ENCODE peak calls at places on chromosomes 6 and 20, in nine cellular contexts. One of them, this sample, is unnamed.

GRCh38 chr6:125267806-125268523 is 33.8 kb downstream of the HDDC2 start:
- DNase-seq in stomach: no peak
- DNase-seq in NB4: peak
- DNase-seq in prostate gland: no peak
- DNase-seq in H54: no peak
- DNase-seq in HCT116: no peak
- DNase-seq in upper lobe of left lung: no peak
- DNase-seq in ovary: no peak
- DNase-seq in IMR-90: no peak
- DNase-seq in this sample: no peak

GRCh38 chr6:134593887-134594286 is 276.0 kb upstream of the SGK1 start:
- DNase-seq in NB4: peak
- DNase-seq in H54: no peak
- DNase-seq in upper lobe of left lung: peak
- DNase-seq in ovary: no peak
- DNase-seq in HCT116: no peak
- DNase-seq in stomach: no peak
- DNase-seq in prostate gland: no peak
- DNase-seq in IMR-90: no peak
- DNase-seq in this sample: no peak

GRCh38 chr6:24227556-24227955 is 101.5 kb downstream of the NRSN1 start:
- DNase-seq in prostate gland: no peak
- DNase-seq in ovary: no peak
- DNase-seq in NB4: no peak
- DNase-seq in HCT116: no peak
- DNase-seq in H54: no peak
- DNase-seq in upper lobe of left lung: no peak
- DNase-seq in stomach: no peak
- DNase-seq in IMR-90: no peak
- DNase-seq in this sample: no peak

GRCh38 chr6:111722220-111722731 is 116.6 kb upstream of the TRAF3IP2 start:
- DNase-seq in stomach: no peak
- DNase-seq in prostate gland: no peak
- DNase-seq in HCT116: no peak
- DNase-seq in IMR-90: peak
- DNase-seq in ovary: no peak
- DNase-seq in NB4: peak
- DNase-seq in H54: no peak
- DNase-seq in upper lobe of left lung: no peak
- DNase-seq in this sample: no peak

GRCh38 chr6:33727126-33727525 is 15.6 kb upstream of the UQCC2 start:
- DNase-seq in NB4: no peak
- DNase-seq in upper lobe of left lung: no peak
- DNase-seq in H54: no peak
- DNase-seq in ovary: no peak
- DNase-seq in HCT116: no peak
- DNase-seq in prostate gland: no peak
- DNase-seq in stomach: no peak
- DNase-seq in IMR-90: no peak
- DNase-seq in this sample: no peak

GRCh38 chr6:56073315-56073714 is 174.1 kb downstream of the COL21A1 start:
- DNase-seq in H54: no peak
- DNase-seq in NB4: no peak
- DNase-seq in ovary: no peak
- DNase-seq in IMR-90: no peak
- DNase-seq in stomach: no peak
- DNase-seq in upper lobe of left lung: no peak
- DNase-seq in prostate gland: no peak
- DNase-seq in HCT116: no peak
- DNase-seq in this sample: no peak

GRCh38 chr6:128327890-128328289 is 192.5 kb downstream of the PTPRK start:
- DNase-seq in ovary: no peak
- DNase-seq in upper lobe of left lung: no peak
- DNase-seq in prostate gland: no peak
- DNase-seq in H54: no peak
- DNase-seq in HCT116: peak
- DNase-seq in NB4: peak
- DNase-seq in stomach: no peak
- DNase-seq in IMR-90: peak
- DNase-seq in this sample: peak

GRCh38 chr20:11807070-11807741 is 110.5 kb upstream of the BTBD3 start:
- DNase-seq in stomach: no peak
- DNase-seq in H54: peak
- DNase-seq in IMR-90: peak
- DNase-seq in prostate gland: no peak
- DNase-seq in NB4: no peak
- DNase-seq in upper lobe of left lung: no peak
- DNase-seq in ovary: no peak
- DNase-seq in HCT116: no peak
- DNase-seq in this sample: no peak

GRCh38 chr20:9686455-9686854 is 152.4 kb downstream of the PAK5 start:
- DNase-seq in HCT116: no peak
- DNase-seq in prostate gland: no peak
- DNase-seq in NB4: no peak
- DNase-seq in H54: no peak
- DNase-seq in stomach: no peak
- DNase-seq in IMR-90: no peak
- DNase-seq in upper lobe of left lung: no peak
- DNase-seq in ovary: no peak
- DNase-seq in this sample: no peak

DNA sequence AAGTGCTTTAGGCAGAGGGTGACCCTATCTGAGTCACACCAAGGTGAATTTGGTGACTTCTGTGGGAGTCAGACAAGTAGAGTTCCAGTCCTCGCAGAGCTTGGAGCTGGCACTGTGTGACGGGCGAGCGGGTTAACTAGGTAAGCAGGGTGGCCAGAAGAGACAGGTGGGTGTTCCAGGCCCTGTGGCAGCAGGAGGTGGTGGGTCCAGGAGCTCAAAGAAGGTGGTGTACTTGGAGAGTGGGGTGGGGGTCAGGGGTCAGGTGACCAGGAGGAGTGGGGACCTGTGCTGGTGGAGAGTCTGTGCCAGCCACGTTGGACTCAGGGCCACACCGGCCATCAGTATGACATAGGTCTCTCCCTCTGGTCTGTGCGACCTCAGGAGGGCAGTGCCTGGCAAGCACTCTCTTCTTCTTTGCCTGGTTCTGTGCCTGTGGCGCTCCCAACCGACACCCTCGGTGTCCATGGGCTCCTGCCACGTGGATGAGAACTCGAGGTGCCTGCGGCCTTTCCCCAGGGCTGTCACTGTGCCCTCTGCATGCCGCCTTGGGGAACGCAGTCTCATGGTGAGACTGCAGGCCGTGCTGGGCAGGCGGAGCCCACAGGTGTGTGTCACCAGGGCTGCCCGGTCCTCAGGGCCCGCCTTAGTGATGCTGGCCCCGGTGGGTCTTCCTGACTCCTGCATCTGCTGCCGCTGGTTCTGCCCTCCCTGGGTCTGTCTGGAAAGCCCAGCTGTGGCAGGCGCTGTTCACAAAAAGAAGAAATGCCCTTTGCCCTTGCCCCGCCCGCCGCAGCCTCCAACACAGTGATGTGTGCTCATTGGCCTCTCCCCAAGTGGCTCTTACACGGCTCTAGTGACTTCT is 1.6 kb downstream of the MRGBP start:
- DNase-seq in prostate gland: no peak
- DNase-seq in stomach: peak
- DNase-seq in ovary: no peak
- DNase-seq in HCT116: no peak
- DNase-seq in upper lobe of left lung: no peak
- DNase-seq in NB4: no peak
- DNase-seq in IMR-90: no peak
- DNase-seq in H54: no peak
- DNase-seq in this sample: no peak
- TF ChIP-seq POLR2A in prostate gland: no peak
- TF ChIP-seq POLR2A in stomach: no peak
- TF ChIP-seq POLR2A in ovary: no peak
- TF ChIP-seq POLR2A in HCT116: no peak
- TF ChIP-seq POLR2A in upper lobe of left lung: no peak
- TF ChIP-seq POLR2A in NB4: no peak
- TF ChIP-seq POLR2A in IMR-90: no peak
- TF ChIP-seq POLR2A in H54: no peak
- TF ChIP-seq POLR2A in this sample: no peak

DNA sequence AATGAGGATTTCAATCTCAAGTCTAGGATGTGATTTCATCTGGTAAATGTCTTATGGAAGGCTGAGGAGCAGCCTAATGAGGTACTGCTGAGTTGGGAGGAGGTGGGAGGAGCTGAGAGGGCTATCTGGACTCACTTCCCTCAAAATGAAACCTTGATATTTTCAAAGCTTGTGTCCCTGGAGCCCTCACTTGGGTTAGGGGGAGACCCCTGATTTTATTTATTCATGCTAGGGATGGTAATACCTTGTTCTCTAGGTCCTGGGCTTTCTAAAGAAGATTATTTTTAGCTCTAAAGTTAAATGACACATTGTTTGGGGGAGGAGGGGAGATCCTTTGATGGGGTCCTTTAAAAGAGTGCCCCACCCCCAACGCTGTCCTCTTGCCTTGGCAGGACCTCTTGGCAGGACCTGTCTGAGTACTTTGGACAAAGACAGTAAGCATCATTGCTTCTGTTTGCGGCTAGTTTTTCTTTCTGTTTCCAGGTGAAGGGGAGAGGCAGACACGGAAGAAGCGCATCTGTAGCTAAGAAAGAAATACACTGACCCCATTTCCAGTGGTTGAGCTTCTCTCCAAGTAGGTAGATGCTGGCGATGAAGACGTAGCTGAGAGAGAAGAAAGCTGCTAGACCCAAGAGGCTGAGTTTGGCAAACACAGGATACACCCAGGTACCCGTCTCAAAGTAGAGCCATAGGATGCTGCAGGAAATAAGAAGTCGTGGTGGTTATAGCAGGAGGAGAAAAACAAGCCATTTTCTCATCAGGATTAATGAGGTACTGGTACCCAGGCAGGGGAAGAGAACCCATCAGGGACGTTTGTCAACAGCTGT is 55.6 kb downstream of the ADTRP start:
- DNase-seq in prostate gland: no peak
- DNase-seq in HCT116: no peak
- DNase-seq in upper lobe of left lung: no peak
- DNase-seq in H54: no peak
- DNase-seq in stomach: no peak
- DNase-seq in ovary: no peak
- DNase-seq in IMR-90: no peak
- DNase-seq in NB4: no peak
- DNase-seq in this sample: no peak
- TF ChIP-seq POLR2A in prostate gland: no peak
- TF ChIP-seq POLR2A in HCT116: no peak
- TF ChIP-seq POLR2A in upper lobe of left lung: no peak
- TF ChIP-seq POLR2A in H54: no peak
- TF ChIP-seq POLR2A in stomach: no peak
- TF ChIP-seq POLR2A in ovary: no peak
- TF ChIP-seq POLR2A in IMR-90: no peak
- TF ChIP-seq POLR2A in NB4: no peak
- TF ChIP-seq POLR2A in this sample: no peak

GRCh38 chr6:44062771-44063560 is 64.3 kb downstream of the MRPL14 start:
- DNase-seq in HCT116: no peak
- DNase-seq in NB4: peak
- DNase-seq in upper lobe of left lung: peak
- DNase-seq in H54: no peak
- DNase-seq in stomach: peak
- DNase-seq in prostate gland: no peak
- DNase-seq in ovary: no peak
- DNase-seq in IMR-90: no peak
- DNase-seq in this sample: no peak

GRCh38 chr6:44064948-44065272 is 62.3 kb downstream of the MRPL14 start:
- DNase-seq in prostate gland: no peak
- DNase-seq in IMR-90: no peak
- DNase-seq in H54: no peak
- DNase-seq in upper lobe of left lung: no peak
- DNase-seq in NB4: no peak
- DNase-seq in stomach: no peak
- DNase-seq in ovary: no peak
- DNase-seq in HCT116: no peak
- DNase-seq in this sample: no peak

GRCh38 chr6:44065443-44066115 is 61.7 kb downstream of the MRPL14 start:
- DNase-seq in HCT116: no peak
- DNase-seq in H54: no peak
- DNase-seq in stomach: no peak
- DNase-seq in NB4: no peak
- DNase-seq in IMR-90: peak
- DNase-seq in upper lobe of left lung: no peak
- DNase-seq in prostate gland: no peak
- DNase-seq in ovary: no peak
- DNase-seq in this sample: no peak

GRCh38 chr6:44063561-44064059 is 63.6 kb downstream of the MRPL14 start:
- DNase-seq in NB4: no peak
- DNase-seq in prostate gland: no peak
- DNase-seq in HCT116: no peak
- DNase-seq in IMR-90: no peak
- DNase-seq in stomach: no peak
- DNase-seq in ovary: no peak
- DNase-seq in H54: no peak
- DNase-seq in upper lobe of left lung: no peak
- DNase-seq in this sample: no peak

DNA sequence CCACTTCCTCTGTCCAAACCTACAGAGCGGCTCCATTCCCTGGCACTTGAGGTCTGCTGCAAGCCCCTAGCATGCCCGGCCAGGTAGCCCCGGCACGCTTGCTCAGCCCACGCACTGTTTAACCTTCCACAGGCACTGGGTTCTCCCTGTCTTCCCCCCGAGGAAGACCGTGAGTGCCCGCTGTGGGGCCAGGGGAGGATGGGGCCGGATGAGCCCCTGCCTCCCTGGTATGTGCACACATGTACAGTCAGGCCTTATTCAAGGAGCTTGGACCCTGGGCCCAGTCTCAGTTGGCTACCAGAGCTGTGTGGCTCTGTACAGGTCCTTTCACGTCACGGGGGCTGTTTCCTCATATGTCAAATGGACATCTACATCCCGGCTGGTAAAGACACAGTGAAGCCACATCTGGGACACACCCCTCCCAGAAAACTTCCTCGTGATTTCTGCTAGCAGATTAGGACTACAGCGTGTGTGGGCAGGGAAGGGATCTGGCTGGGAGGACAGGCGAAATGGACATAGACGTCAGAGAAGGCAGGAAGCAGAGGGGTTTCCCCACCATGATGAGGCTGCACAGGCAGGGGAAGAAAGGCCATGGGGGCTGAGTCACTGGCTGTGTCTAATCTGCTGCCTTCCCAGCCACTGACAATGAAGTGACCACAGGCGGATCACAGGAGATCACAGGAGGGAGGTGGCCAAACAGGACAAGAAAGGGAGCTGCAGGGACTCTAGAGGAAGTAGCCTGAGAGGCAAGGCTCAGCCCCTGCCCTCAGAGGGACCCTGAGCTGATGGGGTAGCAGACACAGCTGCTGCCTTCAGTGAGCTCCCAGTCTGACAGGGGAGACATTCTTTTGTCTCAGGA is 62.9 kb downstream of the MRPL14 start:
- DNase-seq in upper lobe of left lung: peak
- DNase-seq in stomach: peak
- DNase-seq in IMR-90: peak
- DNase-seq in H54: peak
- DNase-seq in NB4: peak
- DNase-seq in HCT116: no peak
- DNase-seq in prostate gland: no peak
- DNase-seq in ovary: no peak
- DNase-seq in this sample: no peak
- TF ChIP-seq POLR2A in upper lobe of left lung: no peak
- TF ChIP-seq POLR2A in stomach: no peak
- TF ChIP-seq POLR2A in IMR-90: peak
- TF ChIP-seq POLR2A in H54: no peak
- TF ChIP-seq POLR2A in NB4: no peak
- TF ChIP-seq POLR2A in HCT116: no peak
- TF ChIP-seq POLR2A in prostate gland: peak
- TF ChIP-seq POLR2A in ovary: no peak
- TF ChIP-seq POLR2A in this sample: peak

GRCh38 chr6:32195902-32196681 is 3.6 kb upstream of the GPSM3 start:
- DNase-seq in NB4: peak
- DNase-seq in HCT116: peak
- DNase-seq in stomach: peak
- DNase-seq in ovary: peak
- DNase-seq in IMR-90: peak
- DNase-seq in H54: peak
- DNase-seq in upper lobe of left lung: peak
- DNase-seq in prostate gland: peak
- DNase-seq in this sample: peak
- TF ChIP-seq POLR2A in NB4: peak
- TF ChIP-seq POLR2A in HCT116: peak
- TF ChIP-seq POLR2A in stomach: peak
- TF ChIP-seq POLR2A in ovary: peak
- TF ChIP-seq POLR2A in IMR-90: peak
- TF ChIP-seq POLR2A in H54: peak
- TF ChIP-seq POLR2A in upper lobe of left lung: peak
- TF ChIP-seq POLR2A in prostate gland: peak
- TF ChIP-seq POLR2A in this sample: peak

This sample was measured in erythroblast.